ENCODE peak calls at places on chromosomes 11 and 22, in ten cellular contexts. One of them, this sample, is unnamed.

GRCh38 chr22:25167082-25167481 is 32.6 kb upstream of the CRYBB3 start:
- DNase-seq in AG04450: no peak
- DNase-seq in body of pancreas: no peak
- DNase-seq in kidney tubule cell: no peak
- DNase-seq in thoracic aorta: no peak
- DNase-seq in HTR-8/SVneo: no peak
- DNase-seq in aorta: no peak
- DNase-seq in AG08396: no peak
- DNase-seq in endothelial cell: no peak
- DNase-seq in skeletal muscle cell: no peak
- DNase-seq in this sample: no peak

GRCh38 chr11:134008593-134008992 is 51.8 kb upstream of the IGSF9B start:
- DNase-seq in AG04450: no peak
- DNase-seq in skeletal muscle cell: no peak
- DNase-seq in body of pancreas: no peak
- DNase-seq in kidney tubule cell: peak; percentile 5
- DNase-seq in thoracic aorta: no peak
- DNase-seq in endothelial cell: no peak
- DNase-seq in HTR-8/SVneo: no peak
- DNase-seq in AG08396: no peak
- DNase-seq in aorta: no peak
- DNase-seq in this sample: no peak

GRCh38 chr11:126079640-126080205 is 17.1 kb upstream of the CDON start:
- DNase-seq in aorta: no peak
- DNase-seq in body of pancreas: peak; percentile 25
- DNase-seq in thoracic aorta: no peak
- DNase-seq in skeletal muscle cell: no peak
- DNase-seq in HTR-8/SVneo: no peak
- DNase-seq in kidney tubule cell: no peak
- DNase-seq in AG08396: no peak
- DNase-seq in AG04450: no peak
- DNase-seq in endothelial cell: no peak
- DNase-seq in this sample: no peak

GRCh38 chr11:70655816-70656215 is 257.5 kb downstream of the CTTN start:
- DNase-seq in aorta: no peak
- DNase-seq in AG04450: no peak
- DNase-seq in kidney tubule cell: no peak
- DNase-seq in endothelial cell: no peak
- DNase-seq in HTR-8/SVneo: no peak
- DNase-seq in body of pancreas: no peak
- DNase-seq in skeletal muscle cell: no peak
- DNase-seq in thoracic aorta: no peak
- DNase-seq in AG08396: no peak
- DNase-seq in this sample: no peak

GRCh38 chr11:114036156-114036811 is 23.2 kb upstream of the ZBTB16 start:
- DNase-seq in kidney tubule cell: peak; percentile 64
- DNase-seq in AG08396: peak; percentile 79
- DNase-seq in skeletal muscle cell: no peak
- DNase-seq in HTR-8/SVneo: peak; percentile 71
- DNase-seq in body of pancreas: peak; percentile 92
- DNase-seq in AG04450: no peak
- DNase-seq in endothelial cell: peak; percentile 93
- DNase-seq in aorta: peak; percentile 93
- DNase-seq in thoracic aorta: no peak
- DNase-seq in this sample: peak; percentile 30

GRCh38 chr11:69642913-69643632 is 2.1 kb downstream of the CCND1 start:
- DNase-seq in aorta: peak; percentile 94
- DNase-seq in AG04450: peak; percentile 54
- DNase-seq in body of pancreas: peak; percentile 81
- DNase-seq in skeletal muscle cell: peak; percentile 38
- DNase-seq in endothelial cell: peak; percentile 92
- DNase-seq in thoracic aorta: no peak
- DNase-seq in kidney tubule cell: peak; percentile 79
- DNase-seq in HTR-8/SVneo: peak; percentile 88
- DNase-seq in AG08396: peak; percentile 80
- DNase-seq in this sample: peak; percentile 45

GRCh38 chr22:40757071-40757470 is 62.1 kb downstream of the SLC25A17 start:
- DNase-seq in AG08396: no peak
- DNase-seq in skeletal muscle cell: peak; percentile 8
- DNase-seq in HTR-8/SVneo: no peak
- DNase-seq in AG04450: no peak
- DNase-seq in endothelial cell: no peak
- DNase-seq in aorta: no peak
- DNase-seq in kidney tubule cell: peak; percentile 32
- DNase-seq in body of pancreas: no peak
- DNase-seq in thoracic aorta: no peak
- DNase-seq in this sample: no peak

GRCh38 chr22:47692811-47693210 is 930.4 kb downstream of the TBC1D22A start:
- DNase-seq in skeletal muscle cell: no peak
- DNase-seq in endothelial cell: no peak
- DNase-seq in thoracic aorta: no peak
- DNase-seq in AG08396: no peak
- DNase-seq in HTR-8/SVneo: no peak
- DNase-seq in body of pancreas: no peak
- DNase-seq in kidney tubule cell: no peak
- DNase-seq in aorta: no peak
- DNase-seq in AG04450: no peak
- DNase-seq in this sample: no peak

GRCh38 chr11:11072067-11072466 is 214.2 kb upstream of the ZBED5 start:
- DNase-seq in AG04450: no peak
- DNase-seq in aorta: no peak
- DNase-seq in endothelial cell: no peak
- DNase-seq in body of pancreas: no peak
- DNase-seq in thoracic aorta: no peak
- DNase-seq in HTR-8/SVneo: no peak
- DNase-seq in AG08396: no peak
- DNase-seq in skeletal muscle cell: no peak
- DNase-seq in kidney tubule cell: peak; percentile 17
- DNase-seq in this sample: no peak

GRCh38 chr11:130480166-130480565 is 31.7 kb downstream of the ADAMTS15 start:
- DNase-seq in aorta: no peak
- DNase-seq in AG08396: peak; percentile 43
- DNase-seq in endothelial cell: no peak
- DNase-seq in kidney tubule cell: no peak
- DNase-seq in HTR-8/SVneo: no peak
- DNase-seq in AG04450: peak; percentile 23
- DNase-seq in skeletal muscle cell: no peak
- DNase-seq in body of pancreas: no peak
- DNase-seq in thoracic aorta: no peak
- DNase-seq in this sample: no peak

GRCh38 chr22:25833676-25834075 is 91.7 kb downstream of the MYO18B start:
- DNase-seq in skeletal muscle cell: no peak
- DNase-seq in body of pancreas: no peak
- DNase-seq in AG08396: no peak
- DNase-seq in endothelial cell: no peak
- DNase-seq in aorta: no peak
- DNase-seq in thoracic aorta: no peak
- DNase-seq in HTR-8/SVneo: no peak
- DNase-seq in AG04450: no peak
- DNase-seq in kidney tubule cell: no peak
- DNase-seq in this sample: no peak

GRCh38 chr11:5689551-5689983 is at the start of gene TRIM22:
- DNase-seq in thoracic aorta: no peak
- DNase-seq in AG04450: no peak
- DNase-seq in aorta: no peak
- DNase-seq in body of pancreas: no peak
- DNase-seq in skeletal muscle cell: peak; percentile 54
- DNase-seq in endothelial cell: no peak
- DNase-seq in HTR-8/SVneo: no peak
- DNase-seq in kidney tubule cell: peak; percentile 70
- DNase-seq in AG08396: peak; percentile 64
- DNase-seq in this sample: peak; percentile 64

This sample was measured in kidney glomerular epithelial cell.